ENCODE peak calls at places on chromosomes 7 and 10, in six cellular contexts. F is Peyer's patch, S is GM06990, E is hepatocyte, D is heart left ventricle, T is HAP-1. C is an unnamed sample.

GRCh38 chr7:124550036-124550435 is 215.6 kb downstream of the GPR37 start:
- DNase-seq in D (no peak), T (no peak), E (no peak), S (no peak), F (no peak), C (no peak)

GRCh38 chr7:34821965-34822558 is 164.0 kb downstream of the NPSR1 start:
- DNase-seq in E (no peak), S (no peak), D (no peak), T (no peak), F (no peak), C (no peak)

GRCh38 chr10:29756476-29756875 is 121.7 kb upstream of the SVIL start:
- DNase-seq in E (no peak), F (no peak), S (no peak), D (no peak), T (no peak), C (no peak)

GRCh38 chr10:56181607-56182006 is 179.5 kb downstream of the ZWINT start:
- DNase-seq in F (no peak), T (no peak), D (no peak), E (no peak), S (no peak), C (peak)

GRCh38 chr7:26868841-26869505 is 4.6 kb upstream of the SKAP2 start:
- DNase-seq in F (no peak), T (no peak), E (no peak), S (no peak), D (no peak), C (no peak)

GRCh38 chr7:55552320-55553086 is 19.8 kb downstream of the VOPP1 start:
- DNase-seq in T (no peak), F (no peak), D (peak), S (no peak), E (peak), C (no peak)

GRCh38 chr7:25087855-25088254 is 37.2 kb downstream of the CYCS start:
- DNase-seq in F (no peak), S (peak), D (no peak), T (no peak), E (no peak), C (peak)

GRCh38 chr10:95610727-95611126 is 45.8 kb downstream of the ALDH18A1 start:
- DNase-seq in F (no peak), E (no peak), T (no peak), S (no peak), D (no peak), C (no peak)

GRCh38 chr7:27172823-27173411 is 1.2 kb downstream of the HOXA10 start:
- DNase-seq in T (no peak), S (no peak), D (no peak), E (no peak), F (no peak), C (no peak)

GRCh38 chr10:129779126-129779525 is 184.9 kb downstream of the EBF3 start:
- DNase-seq in T (no peak), D (no peak), E (no peak), F (no peak), S (no peak), C (no peak)

GRCh38 chr10:110619514-110619913 is 24.6 kb upstream of the RBM20 start:
- DNase-seq in F (no peak), S (no peak), E (no peak), T (no peak), D (no peak), C (no peak)

GRCh38 chr7:148035950-148036349 is 554.6 kb upstream of the C7orf33 start:
- DNase-seq in D (no peak), T (no peak), S (no peak), E (peak), F (no peak), C (no peak)

GRCh38 chr10:31031205-31031665 is 430 bp downstream of the ZNF438 start:
- DNase-seq in D (no peak), T (no peak), F (no peak), E (no peak), S (no peak), C (no peak)

GRCh38 chr7:64795176-64795575 is 948 bp downstream of the ZNF138 start:
- DNase-seq in T (no peak), S (no peak), E (no peak), D (no peak), F (no peak), C (no peak)

GRCh38 chr10:6416892-6417512 is 163.1 kb downstream of the PRKCQ start:
- DNase-seq in S (no peak), F (no peak), E (peak), T (peak), D (no peak), C (peak)

GRCh38 chr7:82446897-82447296 is 3.3 kb upstream of the CACNA2D1 start:
- DNase-seq in D (no peak), E (no peak), S (no peak), F (no peak), T (no peak), C (no peak)

GRCh38 chr10:1406976-1407945 is 330.1 kb downstream of the ADARB2 start:
- DNase-seq in F (no peak), S (no peak), E (no peak), D (no peak), T (no peak), C (no peak)

GRCh38 chr10:77533887-77534278 is 103.7 kb downstream of the KCNMA1 start:
- DNase-seq in D (no peak), T (no peak), F (no peak), S (no peak), E (no peak), C (no peak)

GRCh38 chr10:45418417-45418858 is 44.4 kb downstream of the ALOX5 start:
- DNase-seq in D (no peak), F (no peak), S (no peak), E (no peak), T (no peak), C (no peak)

DNA sequence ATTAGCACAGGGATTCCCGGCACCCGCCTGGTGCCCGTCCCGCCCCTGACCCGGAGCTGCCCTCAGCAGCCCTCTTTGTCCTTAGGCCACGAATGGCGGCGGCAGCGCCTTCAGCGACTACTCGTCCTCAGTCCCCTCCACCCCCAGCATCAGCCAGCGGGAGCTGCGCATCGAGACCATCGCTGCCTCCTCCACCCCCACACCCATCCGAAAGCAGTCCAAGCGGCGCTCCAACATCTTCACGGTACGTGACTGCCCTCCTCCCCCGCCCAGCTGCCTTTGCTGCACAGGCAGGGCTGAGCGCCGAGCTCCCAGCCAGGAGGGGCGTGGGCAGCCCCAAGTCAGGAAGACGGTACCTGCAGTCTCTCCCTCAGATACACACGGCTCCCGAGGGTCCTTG is 33.6 kb downstream of the AGAP3 start:
- DNase-seq in T (no peak), S (no peak), D (no peak), E (no peak), F (no peak), C (no peak)
- H3K4me3 ChIP-seq in T (no peak), S (no peak), D (no peak), E (no peak), F (no peak), C (no peak)

GRCh38 chr7:13021566-13021965 is 334.1 kb downstream of the ARL4A start:
- DNase-seq in E (no peak), F (no peak), D (no peak), T (peak), S (no peak), C (no peak)
- H3K4me3 ChIP-seq in E (no peak), F (no peak), D (no peak), T (no peak), S (no peak), C (no peak)

DNA sequence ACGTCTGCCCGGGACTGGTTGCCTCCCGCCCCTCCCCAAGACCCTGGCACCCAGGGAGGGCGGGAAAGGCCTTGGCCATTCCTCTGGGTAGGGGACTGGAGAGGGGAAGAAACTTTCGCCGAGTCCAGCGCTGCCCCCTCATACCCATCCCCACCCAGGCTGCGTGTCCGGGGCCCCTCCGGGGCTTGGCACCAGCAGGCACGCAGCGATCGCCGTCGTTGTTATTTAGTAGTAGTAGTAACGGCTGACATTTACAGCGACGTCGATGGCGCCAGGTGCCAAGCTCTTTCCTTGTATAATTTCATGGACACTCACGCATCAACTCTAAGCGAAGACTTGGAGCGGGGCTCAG is 3.3 kb upstream of the PDGFA start:
- DNase-seq in E (no peak), S (no peak), D (no peak), T (no peak), F (no peak), C (no peak)
- H3K4me3 ChIP-seq in E (peak), S (no peak), D (peak), T (no peak), F (peak), C (no peak)

GRCh38 chr10:88270061-88270808 is 312.9 kb downstream of the RNLS start:
- DNase-seq in E (no peak), F (no peak), D (no peak), T (no peak), S (no peak), C (no peak)

GRCh38 chr10:88270871-88271713 is 312.0 kb downstream of the RNLS start:
- DNase-seq in F (peak), S (peak), D (no peak), E (no peak), T (no peak), C (peak)

GRCh38 chr10:88273567-88273966 is 309.6 kb downstream of the RNLS start:
- DNase-seq in S (no peak), F (no peak), T (no peak), E (no peak), D (no peak), C (no peak)

GRCh38 chr10:88271736-88272135 is 311.4 kb downstream of the RNLS start:
- DNase-seq in D (no peak), F (no peak), E (no peak), S (peak), T (no peak), C (no peak)

GRCh38 chr10:88272186-88272585 is 310.9 kb downstream of the RNLS start:
- DNase-seq in S (no peak), F (no peak), D (no peak), T (no peak), E (no peak), C (no peak)
- H3K4me3 ChIP-seq in S (no peak), F (no peak), D (no peak), T (no peak), E (no peak), C (peak)

GRCh38 chr10:23326541-23327307 is 17.9 kb downstream of the C10orf67 start:
- DNase-seq in S (no peak), E (no peak), D (no peak), T (no peak), F (no peak), C (no peak)
- H3K4me3 ChIP-seq in S (no peak), E (no peak), D (no peak), T (no peak), F (no peak), C (no peak)